ENCODE peak calls at places on chromosomes 3 and 15, in four cellular contexts. One of them, this sample, is unnamed.

GRCh38 chr3:157130138-157130880 is 29.6 kb downstream of the CCNL1 start:
- DNase-seq in H1: peak
- DNase-seq in IMR-90: peak
- DNase-seq in mesendoderm: peak
- DNase-seq in this sample: peak

GRCh38 chr15:78272776-78273175 is 8.4 kb downstream of the DNAJA4 start:
- DNase-seq in H1: no peak
- DNase-seq in IMR-90: no peak
- DNase-seq in mesendoderm: no peak
- DNase-seq in this sample: no peak

GRCh38 chr3:193207290-193207689 is 33.7 kb upstream of the PLAAT1 start:
- DNase-seq in H1: no peak
- DNase-seq in IMR-90: no peak
- DNase-seq in mesendoderm: no peak
- DNase-seq in this sample: no peak

GRCh38 chr3:78913711-78914110 is 854.1 kb downstream of the ROBO1 start:
- DNase-seq in H1: no peak
- DNase-seq in IMR-90: no peak
- DNase-seq in mesendoderm: peak
- DNase-seq in this sample: no peak

GRCh38 chr3:126903521-126903920 is 79.4 kb upstream of the PLXNA1 start:
- DNase-seq in H1: no peak
- DNase-seq in IMR-90: no peak
- DNase-seq in mesendoderm: no peak
- DNase-seq in this sample: no peak

GRCh38 chr3:146469206-146470017 is at the start of gene PLSCR2:
- DNase-seq in H1: peak
- DNase-seq in IMR-90: no peak
- DNase-seq in mesendoderm: peak
- DNase-seq in this sample: peak

GRCh38 chr3:188052229-188052965 is 101.6 kb upstream of the LPP start:
- DNase-seq in H1: peak
- DNase-seq in IMR-90: peak
- DNase-seq in mesendoderm: peak
- DNase-seq in this sample: peak

GRCh38 chr3:24678441-24678865 is 183.8 kb upstream of the THRB start:
- DNase-seq in H1: no peak
- DNase-seq in IMR-90: peak
- DNase-seq in mesendoderm: no peak
- DNase-seq in this sample: no peak

GRCh38 chr3:20236603-20237002 is 50.6 kb upstream of the SGO1 start:
- DNase-seq in H1: no peak
- DNase-seq in IMR-90: no peak
- DNase-seq in mesendoderm: no peak
- DNase-seq in this sample: no peak

GRCh38 chr3:98172621-98173020 is 6.1 kb downstream of the OR5H15 start:
- DNase-seq in H1: no peak
- DNase-seq in IMR-90: no peak
- DNase-seq in mesendoderm: no peak
- DNase-seq in this sample: no peak

GRCh38 chr3:194756460-194757355 is 71.0 kb downstream of the FAM43A start:
- DNase-seq in H1: no peak
- DNase-seq in IMR-90: no peak
- DNase-seq in mesendoderm: no peak
- DNase-seq in this sample: no peak

GRCh38 chr15:48244923-48245322 is 38.8 kb downstream of the SLC12A1 start:
- DNase-seq in H1: no peak
- DNase-seq in IMR-90: no peak
- DNase-seq in mesendoderm: no peak
- DNase-seq in this sample: no peak

GRCh38 chr15:29616512-29616911 is 205.8 kb downstream of the TJP1 start:
- DNase-seq in H1: no peak
- DNase-seq in IMR-90: peak
- DNase-seq in mesendoderm: no peak
- DNase-seq in this sample: no peak

GRCh38 chr15:70309035-70309434 is 211.3 kb upstream of the TLE3 start:
- DNase-seq in H1: no peak
- DNase-seq in IMR-90: no peak
- DNase-seq in mesendoderm: no peak
- DNase-seq in this sample: no peak

GRCh38 chr3:121988146-121988545 is 33.9 kb downstream of the ILDR1 start:
- DNase-seq in H1: no peak
- DNase-seq in IMR-90: no peak
- DNase-seq in mesendoderm: no peak
- DNase-seq in this sample: no peak

GRCh38 chr15:31236184-31237041 is 90.2 kb upstream of the KLF13 start:
- DNase-seq in H1: no peak
- DNase-seq in IMR-90: peak
- DNase-seq in mesendoderm: peak
- DNase-seq in this sample: no peak

GRCh38 chr3:146189519-146190173 is 28.7 kb upstream of the PLOD2 start:
- DNase-seq in H1: peak
- DNase-seq in IMR-90: peak
- DNase-seq in mesendoderm: peak
- DNase-seq in this sample: peak

GRCh38 chr3:197373096-197373495 is 74.7 kb upstream of the DLG1 start:
- DNase-seq in H1: no peak
- DNase-seq in IMR-90: no peak
- DNase-seq in mesendoderm: no peak
- DNase-seq in this sample: no peak

GRCh38 chr3:131360191-131360590 is 21.4 kb upstream of the NUDT16 start:
- DNase-seq in H1: no peak
- DNase-seq in IMR-90: no peak
- DNase-seq in mesendoderm: no peak
- DNase-seq in this sample: no peak

GRCh38 chr3:167406876-167407492 is 26.9 kb upstream of the ZBBX start:
- DNase-seq in H1: no peak
- DNase-seq in IMR-90: peak
- DNase-seq in mesendoderm: peak
- DNase-seq in this sample: peak

GRCh38 chr3:66729685-66730393 is 229.0 kb upstream of the LRIG1 start:
- DNase-seq in H1: no peak
- DNase-seq in IMR-90: no peak
- DNase-seq in mesendoderm: no peak
- DNase-seq in this sample: no peak

GRCh38 chr15:78752492-78753358 is 58.5 kb downstream of the ADAMTS7 start:
- DNase-seq in H1: no peak
- DNase-seq in IMR-90: no peak
- DNase-seq in mesendoderm: no peak
- DNase-seq in this sample: no peak

GRCh38 chr15:75027551-75027950 is 4.2 kb downstream of the PPCDC start:
- DNase-seq in H1: no peak
- DNase-seq in IMR-90: no peak
- DNase-seq in mesendoderm: no peak
- DNase-seq in this sample: no peak

GRCh38 chr3:72284485-72284884 is 499.5 kb upstream of the PROK2 start:
- DNase-seq in H1: no peak
- DNase-seq in IMR-90: no peak
- DNase-seq in mesendoderm: no peak
- DNase-seq in this sample: no peak
- H3K56ac ChIP-seq in H1: no peak
- H3K56ac ChIP-seq in IMR-90: no peak
- H3K56ac ChIP-seq in mesendoderm: no peak
- H3K56ac ChIP-seq in this sample: no peak

DNA sequence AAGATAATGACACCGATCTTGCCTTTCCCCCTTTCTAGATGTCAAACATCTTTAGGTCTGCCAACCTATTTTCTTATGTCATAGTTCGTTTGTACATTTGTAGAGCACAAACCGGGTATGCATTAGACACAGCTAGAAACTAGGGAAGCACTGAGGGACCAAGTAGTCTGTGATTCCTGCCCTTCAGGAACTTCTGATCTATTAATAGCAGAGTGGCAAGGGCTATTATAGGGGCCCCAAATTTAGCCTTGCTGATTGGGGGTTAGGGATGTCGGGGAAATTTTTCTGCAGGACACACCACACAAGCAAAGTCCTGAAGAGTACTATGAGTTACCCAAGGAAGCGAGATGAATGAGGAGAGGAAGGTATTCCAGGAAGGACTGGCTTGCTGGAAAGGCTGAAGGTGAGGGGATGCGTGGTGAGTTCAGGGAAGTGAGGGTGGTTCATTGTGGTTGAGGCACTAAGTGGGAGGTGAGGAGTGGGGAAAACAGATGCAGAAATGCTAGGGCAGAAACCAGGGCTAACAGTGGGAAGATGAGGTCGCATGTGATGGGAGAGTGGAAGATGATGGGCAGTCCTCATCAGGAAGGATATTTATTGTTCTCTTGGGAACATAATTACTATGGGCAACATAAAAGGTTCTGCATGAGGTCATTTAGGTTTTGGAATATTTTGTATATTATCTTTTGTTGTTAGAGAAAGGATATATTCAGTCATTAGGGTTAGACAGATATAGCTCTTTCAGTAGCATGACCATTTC is 144.3 kb downstream of the CMSS1 start:
- DNase-seq in H1: no peak
- DNase-seq in IMR-90: no peak
- DNase-seq in mesendoderm: no peak
- DNase-seq in this sample: no peak
- H4K8ac ChIP-seq in H1: no peak
- H4K8ac ChIP-seq in IMR-90: peak
- H4K8ac ChIP-seq in mesendoderm: no peak
- H4K8ac ChIP-seq in this sample: no peak

DNA sequence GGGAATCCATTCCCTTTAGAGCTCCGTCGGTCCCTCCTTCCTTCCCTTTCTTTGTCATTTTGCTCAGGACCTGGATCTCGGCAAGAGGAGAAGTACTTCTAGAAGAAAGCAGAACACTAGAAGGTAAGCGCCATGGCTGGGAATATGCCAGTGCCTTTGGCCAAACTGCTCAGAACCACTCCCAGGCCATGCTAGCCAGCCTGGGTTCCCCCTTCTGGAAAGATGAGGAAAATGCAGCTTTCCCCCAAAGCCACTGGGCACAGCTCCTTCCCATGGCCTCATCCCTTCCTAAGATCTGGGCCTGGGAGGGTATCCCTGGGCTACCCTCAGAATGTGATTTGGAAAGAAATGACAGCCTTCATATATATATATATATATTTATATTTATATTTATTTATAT is 6.3 kb upstream of the ISL2 start:
- DNase-seq in H1: peak
- DNase-seq in IMR-90: peak
- DNase-seq in mesendoderm: peak
- DNase-seq in this sample: peak
- H3K56ac ChIP-seq in H1: no peak
- H3K56ac ChIP-seq in IMR-90: no peak
- H3K56ac ChIP-seq in mesendoderm: no peak
- H3K56ac ChIP-seq in this sample: no peak

GRCh38 chr3:123696796-123697195 is 111.9 kb upstream of the HACD2 start:
- DNase-seq in H1: no peak
- DNase-seq in IMR-90: peak
- DNase-seq in mesendoderm: no peak
- DNase-seq in this sample: no peak
- H4K8ac ChIP-seq in H1: no peak
- H4K8ac ChIP-seq in IMR-90: no peak
- H4K8ac ChIP-seq in mesendoderm: no peak
- H4K8ac ChIP-seq in this sample: no peak

DNA sequence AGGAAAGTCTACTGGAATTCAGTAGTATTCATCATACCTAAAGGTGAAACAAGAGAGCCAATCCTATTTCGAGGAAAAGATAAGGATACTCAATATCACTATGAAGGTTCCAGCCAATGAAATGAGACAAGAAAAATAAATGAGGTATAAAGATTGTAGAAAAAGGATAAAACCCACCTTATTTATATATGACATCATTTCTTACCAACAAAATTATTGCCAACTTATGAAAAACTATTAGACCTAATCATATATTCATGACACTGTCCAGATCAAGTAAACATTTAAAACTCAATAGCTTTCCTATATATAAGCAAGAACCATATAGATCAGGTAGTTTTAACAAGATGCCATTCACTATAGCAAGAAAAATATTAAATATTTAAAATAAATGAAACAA is 110.4 kb upstream of the NR2E3 start:
- DNase-seq in H1: no peak
- DNase-seq in IMR-90: no peak
- DNase-seq in mesendoderm: no peak
- DNase-seq in this sample: no peak
- H3K56ac ChIP-seq in H1: no peak
- H3K56ac ChIP-seq in IMR-90: no peak
- H3K56ac ChIP-seq in mesendoderm: no peak
- H3K56ac ChIP-seq in this sample: no peak

GRCh38 chr15:40054056-40054745 is 15.2 kb upstream of the SRP14 start:
- DNase-seq in H1: no peak
- DNase-seq in IMR-90: peak
- DNase-seq in mesendoderm: no peak
- DNase-seq in this sample: peak
- H4K8ac ChIP-seq in H1: no peak
- H4K8ac ChIP-seq in IMR-90: no peak
- H4K8ac ChIP-seq in mesendoderm: no peak
- H4K8ac ChIP-seq in this sample: no peak

This sample was measured in H9.